ENCODE peak calls at places on chromosomes 6 and 20, in eight cellular contexts. One of them, this sample, is unnamed.

GRCh38 chr6:29651413-29652197 is 5.3 kb upstream of the MOG start:
- DNase-seq in hippocampal formation: peak
- DNase-seq in MCF 10A: peak
- DNase-seq in T-helper 9 cell: no peak
- DNase-seq in psoas muscle: no peak
- DNase-seq in HFF-Myc: no peak
- DNase-seq in activated naive CD4-positive, alpha-beta T cell treated with anti-CD3 and anti-CD28 coated beads, Interleukin-2, amount 50 U/mL, for 16 hours: no peak
- DNase-seq in RPMI7951: peak
- DNase-seq in this sample: no peak

GRCh38 chr6:37667050-37667814 is 30.5 kb downstream of the MDGA1 start:
- DNase-seq in hippocampal formation: no peak
- DNase-seq in MCF 10A: no peak
- DNase-seq in T-helper 9 cell: no peak
- DNase-seq in psoas muscle: no peak
- DNase-seq in HFF-Myc: no peak
- DNase-seq in activated naive CD4-positive, alpha-beta T cell treated with anti-CD3 and anti-CD28 coated beads, Interleukin-2, amount 50 U/mL, for 16 hours: no peak
- DNase-seq in RPMI7951: peak
- DNase-seq in this sample: peak

GRCh38 chr20:63742381-63743024 is 2.9 kb downstream of the SLC2A4RG start:
- DNase-seq in hippocampal formation: no peak
- DNase-seq in MCF 10A: no peak
- DNase-seq in T-helper 9 cell: no peak
- DNase-seq in psoas muscle: peak
- DNase-seq in HFF-Myc: no peak
- DNase-seq in activated naive CD4-positive, alpha-beta T cell treated with anti-CD3 and anti-CD28 coated beads, Interleukin-2, amount 50 U/mL, for 16 hours: no peak
- DNase-seq in RPMI7951: no peak
- DNase-seq in this sample: no peak

GRCh38 chr20:50447102-50447804 is 62.9 kb upstream of the PTPN1 start:
- DNase-seq in hippocampal formation: no peak
- DNase-seq in MCF 10A: no peak
- DNase-seq in T-helper 9 cell: no peak
- DNase-seq in psoas muscle: no peak
- DNase-seq in HFF-Myc: no peak
- DNase-seq in activated naive CD4-positive, alpha-beta T cell treated with anti-CD3 and anti-CD28 coated beads, Interleukin-2, amount 50 U/mL, for 16 hours: no peak
- DNase-seq in RPMI7951: no peak
- DNase-seq in this sample: no peak

GRCh38 chr6:126038234-126038633 is 51.9 kb downstream of the TRMT11 start:
- DNase-seq in hippocampal formation: no peak
- DNase-seq in MCF 10A: no peak
- DNase-seq in T-helper 9 cell: no peak
- DNase-seq in psoas muscle: no peak
- DNase-seq in HFF-Myc: no peak
- DNase-seq in activated naive CD4-positive, alpha-beta T cell treated with anti-CD3 and anti-CD28 coated beads, Interleukin-2, amount 50 U/mL, for 16 hours: no peak
- DNase-seq in RPMI7951: peak
- DNase-seq in this sample: no peak

GRCh38 chr6:7438011-7438410 is 48.4 kb downstream of the RIOK1 start:
- DNase-seq in hippocampal formation: no peak
- DNase-seq in MCF 10A: no peak
- DNase-seq in T-helper 9 cell: no peak
- DNase-seq in psoas muscle: no peak
- DNase-seq in HFF-Myc: no peak
- DNase-seq in activated naive CD4-positive, alpha-beta T cell treated with anti-CD3 and anti-CD28 coated beads, Interleukin-2, amount 50 U/mL, for 16 hours: no peak
- DNase-seq in RPMI7951: no peak
- DNase-seq in this sample: no peak

GRCh38 chr20:50385733-50386640 is 124.2 kb upstream of the PTPN1 start:
- DNase-seq in hippocampal formation: no peak
- DNase-seq in MCF 10A: no peak
- DNase-seq in T-helper 9 cell: peak
- DNase-seq in psoas muscle: peak
- DNase-seq in HFF-Myc: no peak
- DNase-seq in activated naive CD4-positive, alpha-beta T cell treated with anti-CD3 and anti-CD28 coated beads, Interleukin-2, amount 50 U/mL, for 16 hours: no peak
- DNase-seq in RPMI7951: peak
- DNase-seq in this sample: no peak

GRCh38 chr6:169793408-169793807 is 42.0 kb downstream of the ERMARD start:
- DNase-seq in hippocampal formation: no peak
- DNase-seq in MCF 10A: no peak
- DNase-seq in T-helper 9 cell: no peak
- DNase-seq in psoas muscle: no peak
- DNase-seq in HFF-Myc: no peak
- DNase-seq in activated naive CD4-positive, alpha-beta T cell treated with anti-CD3 and anti-CD28 coated beads, Interleukin-2, amount 50 U/mL, for 16 hours: no peak
- DNase-seq in RPMI7951: no peak
- DNase-seq in this sample: no peak

GRCh38 chr6:11298651-11299420 is 66.4 kb upstream of the NEDD9 start:
- DNase-seq in hippocampal formation: no peak
- DNase-seq in MCF 10A: no peak
- DNase-seq in T-helper 9 cell: no peak
- DNase-seq in psoas muscle: no peak
- DNase-seq in HFF-Myc: no peak
- DNase-seq in activated naive CD4-positive, alpha-beta T cell treated with anti-CD3 and anti-CD28 coated beads, Interleukin-2, amount 50 U/mL, for 16 hours: no peak
- DNase-seq in RPMI7951: no peak
- DNase-seq in this sample: no peak

GRCh38 chr20:1800777-1801176 is 94.4 kb upstream of the SIRPA start:
- DNase-seq in hippocampal formation: peak
- DNase-seq in MCF 10A: peak
- DNase-seq in T-helper 9 cell: no peak
- DNase-seq in psoas muscle: no peak
- DNase-seq in HFF-Myc: no peak
- DNase-seq in activated naive CD4-positive, alpha-beta T cell treated with anti-CD3 and anti-CD28 coated beads, Interleukin-2, amount 50 U/mL, for 16 hours: no peak
- DNase-seq in RPMI7951: peak
- DNase-seq in this sample: no peak

GRCh38 chr6:27388293-27389197 is at the start of gene ZNF391:
- DNase-seq in hippocampal formation: peak
- DNase-seq in MCF 10A: peak
- DNase-seq in T-helper 9 cell: peak
- DNase-seq in psoas muscle: peak
- DNase-seq in HFF-Myc: peak
- DNase-seq in activated naive CD4-positive, alpha-beta T cell treated with anti-CD3 and anti-CD28 coated beads, Interleukin-2, amount 50 U/mL, for 16 hours: peak
- DNase-seq in RPMI7951: peak
- DNase-seq in this sample: peak

GRCh38 chr6:158038291-158039177 is 56.9 kb downstream of the SYNJ2 start:
- DNase-seq in hippocampal formation: no peak
- DNase-seq in MCF 10A: no peak
- DNase-seq in T-helper 9 cell: no peak
- DNase-seq in psoas muscle: no peak
- DNase-seq in HFF-Myc: no peak
- DNase-seq in activated naive CD4-positive, alpha-beta T cell treated with anti-CD3 and anti-CD28 coated beads, Interleukin-2, amount 50 U/mL, for 16 hours: no peak
- DNase-seq in RPMI7951: no peak
- DNase-seq in this sample: no peak

GRCh38 chr20:59055302-59055701 is 12.7 kb upstream of the PRELID3B start:
- DNase-seq in hippocampal formation: no peak
- DNase-seq in MCF 10A: peak
- DNase-seq in T-helper 9 cell: no peak
- DNase-seq in psoas muscle: no peak
- DNase-seq in HFF-Myc: no peak
- DNase-seq in activated naive CD4-positive, alpha-beta T cell treated with anti-CD3 and anti-CD28 coated beads, Interleukin-2, amount 50 U/mL, for 16 hours: no peak
- DNase-seq in RPMI7951: peak
- DNase-seq in this sample: no peak

This sample was measured in A172.